ENCODE peak calls at places on chromosomes 16 and 17, in six cellular contexts. P, C, D, J, O and X are unnamed samples.

GRCh38 chr16:83967838-83968482 is at the start of gene NECAB2:
- DNase-seq in P (peak), C (peak), D (no peak), J (no peak), O (no peak), X (no peak)

GRCh38 chr16:83804366-83804765 is 3.4 kb upstream of the HSBP1 start:
- DNase-seq in P (no peak), C (no peak), D (no peak), J (no peak), O (no peak), X (no peak)

GRCh38 chr16:67930191-67930590 is 1.5 kb downstream of the CTRL start:
- DNase-seq in P (no peak), C (no peak), D (no peak), J (no peak), O (no peak), X (no peak)

GRCh38 chr17:20095366-20096080 is 86.4 kb downstream of the SPECC1 start:
- DNase-seq in P (peak), C (peak), D (peak), J (no peak), O (peak), X (no peak)

GRCh38 chr17:7782237-7782636 is 51.8 kb upstream of the KDM6B start:
- DNase-seq in P (no peak), C (peak), D (no peak), J (no peak), O (no peak), X (no peak)

GRCh38 chr16:23101012-23101550 is 48.2 kb downstream of the USP31 start:
- DNase-seq in P (no peak), C (no peak), D (no peak), J (no peak), O (no peak), X (no peak)

GRCh38 chr16:10070591-10070990 is 111.6 kb downstream of the GRIN2A start:
- DNase-seq in P (no peak), C (no peak), D (no peak), J (no peak), O (no peak), X (no peak)

GRCh38 chr17:48025904-48026502 is 11.6 kb downstream of the COPZ2 start:
- DNase-seq in P (no peak), C (peak), D (no peak), J (no peak), O (no peak), X (no peak)

GRCh38 chr16:69143116-69143515 is 10.7 kb downstream of the UTP4 start:
- DNase-seq in P (no peak), C (no peak), D (no peak), J (no peak), O (no peak), X (no peak)

GRCh38 chr16:85197611-85198566 is 85.6 kb upstream of the CIBAR2 start:
- DNase-seq in P (no peak), C (no peak), D (no peak), J (no peak), O (no peak), X (no peak)

GRCh38 chr16:54048994-54049929 is 237.3 kb downstream of the IRX3 start:
- DNase-seq in P (no peak), C (no peak), D (no peak), J (no peak), O (no peak), X (no peak)

GRCh38 chr16:81921415-81921814 is 89.9 kb downstream of the SDR42E1 start:
- DNase-seq in P (no peak), C (no peak), D (no peak), J (no peak), O (no peak), X (no peak)

GRCh38 chr17:15999974-16000827 is 577 bp downstream of the TTC19 start:
- DNase-seq in P (peak), C (peak), D (no peak), J (no peak), O (peak), X (no peak)

GRCh38 chr17:57370051-57370581 is 113.8 kb downstream of the MSI2 start:
- DNase-seq in P (peak), C (peak), D (no peak), J (no peak), O (no peak), X (no peak)

GRCh38 chr16:54503436-54503835 is 216.8 kb upstream of the IRX3 start:
- DNase-seq in P (no peak), C (no peak), D (no peak), J (no peak), O (no peak), X (no peak)

GRCh38 chr17:7045492-7046126 is 1.7 kb upstream of the SLC16A11 start:
- DNase-seq in P (peak), C (peak), D (no peak), J (peak), O (peak), X (peak)

GRCh38 chr17:50240876-50241275 is 33.4 kb upstream of the TMEM92 start:
- DNase-seq in P (no peak), C (peak), D (no peak), J (no peak), O (no peak), X (no peak)

GRCh38 chr16:12398029-12398735 is 405.5 kb downstream of the CPPED1 start:
- DNase-seq in P (no peak), C (no peak), D (no peak), J (no peak), O (no peak), X (no peak)

GRCh38 chr17:74443516-74444296 is 11.8 kb downstream of the GPRC5C start:
- DNase-seq in P (no peak), C (no peak), D (no peak), J (no peak), O (no peak), X (no peak)

GRCh38 chr16:78505544-78506371 is 406.3 kb downstream of the WWOX start:
- DNase-seq in P (no peak), C (no peak), D (peak), J (no peak), O (peak), X (no peak)

GRCh38 chr17:49699967-49700575 is 7.7 kb downstream of the SLC35B1 start:
- DNase-seq in P (no peak), C (no peak), D (no peak), J (no peak), O (peak), X (no peak)

GRCh38 chr16:85832578-85833539 is 33.4 kb downstream of the COX4I1 start:
- DNase-seq in P (no peak), C (no peak), D (no peak), J (no peak), O (no peak), X (no peak)

GRCh38 chr16:86554599-86554916 is 477 bp downstream of the MTHFSD start:
- DNase-seq in P (no peak), C (no peak), D (no peak), J (no peak), O (no peak), X (no peak)

GRCh38 chr17:77382356-77382911 is 241.7 kb downstream of the SEC14L1 start:
- DNase-seq in P (no peak), C (no peak), D (no peak), J (no peak), O (no peak), X (no peak)

GRCh38 chr16:77767826-77768225 is 20.5 kb upstream of the VAT1L start:
- DNase-seq in P (no peak), C (no peak), D (no peak), J (no peak), O (no peak), X (no peak)

GRCh38 chr17:27888945-27889344 is 4.2 kb downstream of the LYRM9 start:
- DNase-seq in P (no peak), C (peak), D (no peak), J (no peak), O (no peak), X (no peak)

GRCh38 chr17:28552201-28552999 is at the start of gene UNC119:
- DNase-seq in P (peak), C (peak), D (no peak), J (peak), O (peak), X (peak)

GRCh38 chr16:68417711-68418301 is 30.5 kb downstream of the SMPD3 start:
- DNase-seq in P (peak), C (no peak), D (no peak), J (peak), O (no peak), X (peak)